ENCODE peak calls at places on chromosomes 3 and 15, in eight cellular contexts. C is upper lobe of left lung; E is naive thymus-derived CD4-positive, alpha-beta T cell; Q is CD4-positive, alpha-beta T cell; T is colonic mucosa; Z is dorsolateral prefrontal cortex; I is GM23248; L is A549. N is an unnamed sample.

GRCh38 chr3:23588547-23588946 is 217.2 kb upstream of the UBE2E1 start:
- DNase-seq in C (no peak), I (no peak), E (no peak), Z (no peak), T (no peak), Q (no peak), L (no peak), N (no peak)

GRCh38 chr3:54830658-54831057 is 97.2 kb downstream of the LRTM1 start:
- DNase-seq in C (no peak), T (peak), L (peak), E (no peak), Z (no peak), I (peak), Q (no peak), N (no peak)

GRCh38 chr3:186901135-186901734 is 29.1 kb upstream of the ST6GAL1 start:
- DNase-seq in C (no peak), T (no peak), I (peak), L (no peak), Q (no peak), Z (no peak), E (peak), N (peak)

GRCh38 chr15:88022711-88023110 is 233.8 kb downstream of the NTRK3 start:
- DNase-seq in C (no peak), T (no peak), E (no peak), Q (no peak), I (no peak), Z (no peak), L (no peak), N (no peak)

GRCh38 chr3:36701903-36702374 is 62.4 kb downstream of the DCLK3 start:
- DNase-seq in T (no peak), E (no peak), C (no peak), Z (no peak), Q (no peak), L (no peak), I (peak), N (no peak)

GRCh38 chr3:180390313-180390712 is 211.7 kb upstream of the TTC14 start:
- DNase-seq in T (no peak), E (no peak), C (no peak), I (no peak), Q (no peak), L (no peak), Z (no peak), N (no peak)

GRCh38 chr3:113268306-113268705 is 56.9 kb downstream of the BOC start:
- DNase-seq in E (no peak), L (no peak), T (no peak), Q (no peak), C (no peak), I (no peak), Z (no peak), N (no peak)

GRCh38 chr3:190038050-190038631 is 82.6 kb downstream of the P3H2 start:
- DNase-seq in Z (no peak), Q (no peak), C (peak), I (peak), T (peak), L (peak), E (no peak), N (peak)

GRCh38 chr3:127836004-127836882 is 13.9 kb upstream of the MGLL start:
- DNase-seq in C (no peak), Z (no peak), I (no peak), Q (no peak), T (no peak), L (no peak), E (no peak), N (no peak)

GRCh38 chr3:20760981-20761380 is 575.0 kb upstream of the SGO1 start:
- DNase-seq in Q (no peak), E (no peak), C (no peak), I (peak), T (no peak), Z (no peak), L (no peak), N (no peak)

GRCh38 chr3:139292933-139293664 is 50.7 kb upstream of the MRPS22 start:
- DNase-seq in I (no peak), Z (no peak), T (no peak), L (no peak), C (no peak), E (no peak), Q (no peak), N (no peak)

GRCh38 chr15:36589971-36590370 is 10.5 kb downstream of the CDIN1 start:
- DNase-seq in Q (no peak), L (no peak), C (no peak), I (no peak), T (no peak), Z (no peak), E (no peak), N (peak)

GRCh38 chr3:119382134-119382533 is 81.3 kb downstream of the TMEM39A start:
- DNase-seq in E (no peak), T (no peak), Q (no peak), C (no peak), L (no peak), I (no peak), Z (no peak), N (no peak)

GRCh38 chr3:160617636-160618035 is 52.3 kb upstream of the KPNA4 start:
- DNase-seq in C (no peak), Q (no peak), L (no peak), Z (no peak), T (no peak), E (no peak), I (no peak), N (no peak)

GRCh38 chr15:39056357-39056756 is 491.7 kb upstream of the RASGRP1 start:
- DNase-seq in Z (no peak), L (no peak), I (no peak), T (no peak), Q (no peak), C (no peak), E (no peak), N (no peak)

GRCh38 chr3:120350431-120350941 is 1.3 kb upstream of the LRRC58 start:
- DNase-seq in C (no peak), Q (no peak), L (peak), I (peak), Z (no peak), T (peak), E (no peak), N (no peak)

GRCh38 chr3:157958471-157958870 is 147.7 kb downstream of the SHOX2 start:
- DNase-seq in C (no peak), Q (no peak), T (no peak), L (no peak), E (no peak), I (no peak), Z (no peak), N (no peak)

GRCh38 chr15:35481064-35481463 is 64.9 kb downstream of the DPH6 start:
- DNase-seq in E (no peak), L (no peak), Q (no peak), I (no peak), Z (no peak), C (no peak), T (no peak), N (no peak)

GRCh38 chr3:139928708-139929505 is 6.1 kb upstream of the CLSTN2 start:
- DNase-seq in Q (no peak), E (no peak), L (no peak), I (no peak), Z (no peak), T (no peak), C (no peak), N (no peak)

GRCh38 chr3:12884104-12884742 is 42.9 kb upstream of the RPL32 start:
- DNase-seq in I (peak), E (no peak), T (no peak), Z (peak), C (no peak), L (no peak), Q (no peak), N (no peak)

GRCh38 chr3:23600178-23600577 is 205.6 kb upstream of the UBE2E1 start:
- DNase-seq in C (no peak), Q (no peak), I (peak), T (no peak), E (no peak), L (no peak), Z (no peak), N (peak)

GRCh38 chr3:61927332-61927731 is 366.0 kb downstream of the PTPRG start:
- DNase-seq in T (peak), C (no peak), L (no peak), I (peak), E (no peak), Q (no peak), Z (no peak), N (peak)

GRCh38 chr15:60392601-60392985 is 5.2 kb downstream of the ANXA2 start:
- DNase-seq in Z (no peak), Q (no peak), C (no peak), L (peak), I (peak), E (no peak), T (no peak), N (peak)

GRCh38 chr3:16455001-16455400 is 58.5 kb downstream of the RFTN1 start:
- DNase-seq in Z (no peak), C (no peak), L (no peak), E (no peak), Q (no peak), T (no peak), I (no peak), N (no peak)

GRCh38 chr3:194328080-194328571 is 23.0 kb downstream of the CPN2 start:
- DNase-seq in Z (no peak), L (peak), Q (no peak), C (no peak), I (peak), E (no peak), T (no peak), N (peak)

GRCh38 chr3:124504332-124505059 is 225.8 kb upstream of the UMPS start:
- DNase-seq in T (no peak), E (no peak), C (peak), Q (no peak), Z (no peak), I (peak), L (no peak), N (peak)

DNA sequence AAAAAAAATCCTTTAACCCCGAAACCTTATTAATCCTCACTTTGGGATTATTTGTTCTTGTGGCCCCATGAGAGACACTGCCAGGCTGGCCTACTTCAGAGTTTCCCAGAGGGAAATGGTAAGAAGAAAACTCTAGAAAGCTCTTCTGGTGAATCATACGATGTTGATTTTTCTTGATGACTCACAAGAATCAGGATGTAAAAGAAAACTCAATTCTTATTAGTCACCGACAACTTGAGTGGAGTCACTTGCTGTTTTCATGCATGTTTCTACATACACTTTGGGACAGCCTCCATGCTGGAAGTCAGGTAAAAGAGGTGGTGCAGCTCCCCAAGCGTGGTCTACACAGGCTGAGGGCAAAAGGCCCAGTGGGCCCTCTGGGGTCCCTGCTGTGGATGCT is 42.8 kb downstream of the MYO5C start:
- DNase-seq in T (no peak), Z (no peak), C (peak), E (no peak), I (peak), L (peak), Q (no peak), N (no peak)
- H3K27ac ChIP-seq in T (peak), Z (no peak), C (peak), E (no peak), I (peak), L (peak), Q (no peak), N (no peak)

GRCh38 chr3:45312836-45313493 is 75.4 kb upstream of the LARS2 start:
- DNase-seq in L (no peak), T (no peak), Z (no peak), I (no peak), E (no peak), C (no peak), Q (no peak), N (no peak)

GRCh38 chr3:45311327-45311726 is 77.0 kb upstream of the LARS2 start:
- DNase-seq in T (no peak), E (no peak), Q (no peak), L (no peak), I (no peak), C (no peak), Z (no peak), N (no peak)

GRCh38 chr3:45309876-45310275 is 78.5 kb upstream of the LARS2 start:
- DNase-seq in I (no peak), E (no peak), Q (no peak), L (no peak), C (no peak), T (no peak), Z (no peak), N (no peak)

GRCh38 chr3:45313743-45314403 is 74.5 kb upstream of the LARS2 start:
- DNase-seq in L (no peak), Z (no peak), C (no peak), Q (no peak), T (no peak), E (no peak), I (no peak), N (no peak)

DNA sequence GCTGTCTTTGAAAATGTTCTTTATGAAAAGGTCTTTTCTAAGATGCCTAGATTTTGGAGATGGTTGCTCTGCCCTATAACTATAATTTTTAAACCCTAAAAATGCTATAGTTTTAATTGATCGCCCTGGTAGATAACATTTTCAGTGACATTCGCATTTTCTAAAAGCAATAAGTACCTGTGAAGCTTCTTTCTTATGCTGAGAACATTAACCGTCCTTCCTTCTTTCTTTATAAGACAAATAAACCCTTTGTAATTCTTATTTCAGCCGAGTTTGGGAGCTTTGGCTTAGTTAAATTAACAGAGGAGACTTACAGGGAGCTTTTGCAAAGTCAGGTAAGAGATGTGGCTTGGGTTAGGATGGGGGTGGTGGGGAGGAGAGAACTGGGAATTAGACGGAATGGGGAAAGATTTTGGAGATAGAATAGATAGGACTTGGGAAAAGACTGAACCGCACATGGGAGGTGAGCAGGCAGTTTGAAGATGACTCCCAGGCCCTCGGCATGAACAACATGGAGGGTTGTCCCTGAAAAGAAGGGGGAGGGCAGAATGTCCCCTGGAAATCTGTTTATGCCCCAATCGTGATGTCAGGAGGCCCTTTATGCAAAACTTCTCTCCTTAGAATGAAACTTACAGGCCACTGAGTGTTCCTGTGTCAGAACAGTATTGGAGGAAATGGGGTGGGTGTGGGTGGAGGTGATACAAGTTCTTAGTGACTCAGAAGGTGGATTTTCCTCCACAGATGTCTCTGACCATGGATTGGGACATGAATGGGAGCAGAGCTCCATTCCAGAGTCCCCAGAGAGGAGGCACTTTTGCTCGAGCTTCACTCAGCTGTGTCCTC is 76.2 kb upstream of the LARS2 start:
- DNase-seq in L (no peak), C (no peak), I (peak), Q (no peak), E (no peak), Z (no peak), T (no peak), N (no peak)
- H3K27ac ChIP-seq in L (no peak), C (no peak), I (no peak), Q (no peak), E (no peak), Z (no peak), T (no peak), N (no peak)

DNA sequence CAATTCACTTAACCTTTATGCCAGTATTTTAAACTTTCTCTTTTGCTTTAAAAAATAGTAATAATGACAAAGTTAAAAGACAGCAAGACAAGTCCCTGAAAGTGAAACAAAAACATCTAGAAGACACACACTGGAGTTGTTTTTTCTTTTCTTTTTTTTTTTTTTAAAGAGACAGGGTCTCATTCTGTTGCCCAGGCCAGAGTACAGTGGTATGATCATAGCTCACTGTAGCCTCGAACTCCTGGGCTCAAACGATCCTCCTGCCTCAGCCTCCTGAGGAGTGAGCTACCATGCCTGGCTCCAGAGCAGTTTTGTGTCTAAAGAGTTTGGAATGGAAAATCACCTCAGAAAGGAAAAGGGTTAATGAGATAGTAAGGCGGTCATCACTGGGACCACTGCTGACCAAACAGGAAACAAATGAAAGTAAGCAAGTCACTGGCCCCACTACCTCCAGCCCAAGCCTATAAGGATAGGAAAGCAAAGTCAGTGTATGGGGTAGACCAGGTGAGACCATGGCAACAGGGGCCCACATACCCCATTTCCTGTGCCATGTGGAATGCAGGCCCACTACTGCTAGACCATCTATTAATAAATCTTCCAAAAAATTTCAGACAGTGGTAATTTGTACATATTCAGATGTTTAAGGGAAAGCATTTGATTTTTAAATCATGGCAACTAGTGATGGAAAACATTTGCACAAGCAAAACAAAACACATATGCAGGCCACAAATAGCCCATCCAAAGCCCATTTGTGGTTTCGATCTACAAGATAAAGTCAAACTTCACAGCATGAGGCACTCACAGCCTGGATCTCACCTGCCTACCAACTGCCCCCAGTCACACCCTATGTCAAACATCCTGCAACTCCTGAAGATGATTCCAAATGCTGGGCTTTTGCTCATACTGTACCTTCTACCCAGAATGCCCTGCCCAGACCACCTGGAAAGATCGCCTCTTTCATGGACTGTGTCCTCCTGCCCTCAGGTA is 62.6 kb downstream of the OSBPL10 start:
- DNase-seq in Q (no peak), L (no peak), I (peak), Z (no peak), T (no peak), E (peak), C (no peak), N (peak)
- H3K27ac ChIP-seq in Q (no peak), L (no peak), I (no peak), Z (no peak), T (no peak), E (no peak), C (peak), N (no peak)

GRCh38 chr3:171813278-171813896 is 3.1 kb upstream of the PLD1 start:
- DNase-seq in I (no peak), Q (no peak), E (no peak), Z (no peak), T (no peak), C (no peak), L (no peak), N (no peak)
- H3K27ac ChIP-seq in I (no peak), Q (no peak), E (no peak), Z (no peak), T (peak), C (peak), L (peak), N (no peak)

GRCh38 chr3:50168791-50169190 is 13.7 kb downstream of the SEMA3F start:
- DNase-seq in I (no peak), T (no peak), Z (no peak), C (no peak), L (no peak), E (no peak), Q (no peak), N (no peak)
- H3K27ac ChIP-seq in I (no peak), T (no peak), Z (peak), C (peak), L (peak), E (no peak), Q (no peak), N (no peak)

DNA sequence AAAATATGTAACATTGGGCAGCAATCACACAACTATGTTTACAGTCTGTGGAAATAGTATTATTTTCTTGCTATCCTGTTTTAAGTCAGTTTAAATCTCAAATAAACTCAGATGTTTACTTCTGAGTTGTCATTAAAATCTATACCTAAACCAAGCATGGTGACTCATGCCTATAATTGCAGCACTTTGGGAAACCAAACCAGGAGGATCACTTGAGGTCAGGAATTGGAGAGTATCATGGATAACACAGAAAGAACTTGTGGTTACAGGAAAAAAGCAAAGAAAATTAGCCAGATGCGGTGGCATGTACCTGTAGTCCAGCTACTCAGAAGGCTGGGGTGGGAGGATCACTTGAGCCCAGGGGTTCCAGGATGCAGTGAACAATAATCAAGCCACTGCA is 631.6 kb upstream of the EPHA6 start:
- DNase-seq in T (no peak), Z (no peak), L (no peak), Q (no peak), I (no peak), C (no peak), E (no peak), N (no peak)
- H3K27ac ChIP-seq in T (no peak), Z (no peak), L (no peak), Q (no peak), I (no peak), C (no peak), E (no peak), N (no peak)